ENCODE peak calls at places on chromosomes 2 and 18, in nine cellular contexts. U is GM23248, K is endothelial cell of umbilical vein, S is OCI-LY7, G is H1, C is GM23338, L is fibroblast of lung, F is PC-9, Z is neural progenitor cell. R is an unnamed sample. For H3K36me3 and H3K79me2, the result is how much of the 10 kb centered on the place peaks cover.

GRCh38 chr18:48949051-48949605 is 1.6 kb downstream of the SMAD7 start:
- DNase-seq in C (no peak), F (peak), G (no peak), S (no peak), Z (peak), L (no peak), U (peak), K (peak), R (no peak)

GRCh38 chr2:111028720-111029119 is 92.0 kb upstream of the BCL2L11 start:
- DNase-seq in G (peak), L (peak), S (peak), F (no peak), U (no peak), K (peak), Z (no peak), C (peak), R (no peak)

GRCh38 chr2:97734061-97734912 is 20.9 kb downstream of the ZAP70 start:
- DNase-seq in K (no peak), U (no peak), F (no peak), Z (no peak), C (no peak), G (no peak), L (no peak), S (no peak), R (no peak)

GRCh38 chr2:68318686-68319396 is 908 bp downstream of the CNRIP1 start:
- DNase-seq in C (peak), Z (peak), U (peak), F (no peak), L (peak), G (no peak), K (peak), S (no peak), R (no peak)

GRCh38 chr18:27844416-27844792 is 332.5 kb downstream of the CDH2 start:
- DNase-seq in U (peak), C (no peak), F (no peak), Z (no peak), K (no peak), L (peak), S (no peak), G (no peak), R (peak)

GRCh38 chr2:74917702-74918619 is 40.5 kb upstream of the POLE4 start:
- DNase-seq in Z (no peak), S (no peak), F (peak), C (peak), U (peak), L (peak), K (no peak), G (no peak), R (peak)

GRCh38 chr18:13051950-13052349 is 60.8 kb downstream of the CEP192 start:
- DNase-seq in U (no peak), Z (no peak), S (peak), L (no peak), F (no peak), G (no peak), K (peak), C (no peak), R (no peak)

GRCh38 chr18:63025251-63025710 is 294.3 kb downstream of the BCL2 start:
- DNase-seq in F (no peak), Z (peak), K (no peak), C (peak), U (peak), L (no peak), S (no peak), G (no peak), R (no peak)

GRCh38 chr2:8520791-8521344 is 161.0 kb upstream of the ID2 start:
- DNase-seq in F (no peak), L (no peak), U (no peak), K (no peak), Z (no peak), G (no peak), C (no peak), S (peak), R (no peak)

GRCh38 chr2:235641333-235641732 is 147.5 kb downstream of the AGAP1 start:
- DNase-seq in G (no peak), K (no peak), Z (no peak), U (peak), F (no peak), S (no peak), C (peak), L (peak), R (peak)

GRCh38 chr2:160096414-160096813 is 34.0 kb upstream of the PLA2R1 start:
- DNase-seq in F (no peak), C (no peak), U (peak), S (no peak), Z (no peak), G (no peak), K (no peak), L (no peak), R (no peak)

GRCh38 chr2:75565523-75566449 is 5.0 kb upstream of the EVA1A start:
- DNase-seq in C (no peak), L (no peak), K (no peak), F (peak), Z (no peak), U (peak), S (no peak), G (no peak), R (no peak)

GRCh38 chr2:212854116-212854515 is 297.3 kb downstream of the IKZF2 start:
- DNase-seq in K (no peak), F (no peak), G (no peak), S (no peak), U (no peak), C (no peak), L (no peak), Z (no peak), R (no peak)

GRCh38 chr2:168565112-168565511 is 109.0 kb downstream of the CERS6 start:
- DNase-seq in K (no peak), L (peak), Z (no peak), U (peak), F (no peak), C (no peak), G (no peak), S (no peak), R (peak)

GRCh38 chr18:76955529-76956170 is 133.3 kb downstream of the ZNF236 start:
- DNase-seq in K (no peak), L (no peak), Z (no peak), G (no peak), C (no peak), F (no peak), S (no peak), U (no peak), R (no peak)

GRCh38 chr2:145066795-145067194 is 546.9 kb upstream of the ZEB2 start:
- DNase-seq in F (no peak), U (peak), C (no peak), S (no peak), G (no peak), L (no peak), K (no peak), Z (no peak), R (no peak)

GRCh38 chr2:11813951-11814350 is 67.5 kb downstream of the LPIN1 start:
- DNase-seq in C (no peak), L (no peak), Z (no peak), F (no peak), K (no peak), S (no peak), U (no peak), G (no peak), R (no peak)
- H3K36me3 ChIP-seq in C (under half), L (under half), Z (under half), F (under half), K (under half), S (under half), U (under half), G (under half), R (under half)

DNA sequence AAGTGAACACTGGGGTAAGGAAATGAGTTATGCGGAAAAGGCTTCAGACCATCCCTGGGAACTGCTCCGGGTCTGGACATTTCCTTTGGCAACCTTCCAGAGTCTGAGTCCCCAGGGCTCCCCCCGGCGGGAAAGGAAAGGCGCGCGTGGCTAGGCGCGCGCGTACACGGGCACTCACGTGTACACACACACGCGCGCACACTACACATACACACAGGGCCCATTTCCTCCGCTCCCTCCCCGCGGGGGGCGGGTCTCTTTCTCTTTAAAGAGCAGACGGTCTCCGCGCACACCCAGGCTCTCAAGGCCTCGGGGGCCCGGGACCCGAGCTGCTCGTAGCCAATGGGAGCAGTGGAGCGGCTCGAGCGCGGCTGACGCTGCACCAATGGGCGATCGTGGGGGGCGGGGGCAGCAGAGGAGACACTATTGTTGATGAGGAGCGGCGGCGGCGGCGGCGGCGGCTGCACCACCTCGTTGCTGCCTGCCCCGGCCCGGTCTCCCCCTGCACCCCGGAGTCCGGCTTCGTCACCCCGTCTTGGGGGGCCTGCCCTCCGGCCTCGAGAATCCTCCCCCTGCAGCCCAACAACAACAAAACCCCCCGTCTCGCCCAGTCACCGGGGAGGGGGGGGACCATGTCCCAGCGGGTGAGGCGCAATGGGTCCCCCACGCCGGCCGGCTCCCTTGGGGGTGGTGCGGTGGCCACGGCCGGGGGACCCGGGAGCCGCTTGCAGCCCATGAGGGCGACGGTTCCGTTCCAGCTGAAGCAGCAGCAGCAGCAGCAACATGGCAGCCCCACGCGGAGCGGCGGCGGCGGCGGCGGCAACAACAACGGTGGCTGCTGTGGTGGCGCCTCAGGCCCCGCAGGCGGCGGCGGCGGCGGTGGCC is at the start of gene FAM117B:
- DNase-seq in K (peak), U (peak), L (peak), S (peak), G (peak), Z (peak), C (peak), F (peak), R (peak)
- H3K79me2 ChIP-seq in K (under half), U (under half), L (under half), S (under half), G (under half), Z (half or more), C (under half), F (under half), R (under half)

DNA sequence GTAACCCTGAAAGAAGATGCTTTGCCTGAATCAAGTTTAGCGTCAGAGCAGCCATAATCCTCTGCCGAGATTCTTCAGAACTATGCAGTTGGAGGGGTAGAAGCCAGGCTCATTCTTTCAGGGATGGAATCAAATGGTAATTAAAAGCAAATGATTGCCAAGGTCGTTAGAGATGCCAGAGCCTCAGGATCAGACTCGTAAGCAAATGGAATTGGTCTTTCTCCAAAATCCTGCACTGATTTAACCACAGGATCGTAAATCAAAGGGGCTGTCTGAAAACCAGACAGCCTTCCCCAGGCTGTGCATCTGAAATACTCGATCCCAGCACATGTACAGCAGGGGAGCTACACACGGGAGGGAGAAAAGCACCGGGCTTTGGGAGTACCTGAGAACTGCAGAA is 22.0 kb downstream of the APCDD1 start:
- DNase-seq in C (no peak), S (no peak), Z (no peak), G (no peak), U (peak), F (no peak), K (no peak), L (peak), R (peak)
- H3K27ac ChIP-seq in C (no peak), S (no peak), Z (no peak), G (no peak), U (no peak), F (no peak), K (no peak), L (no peak), R (no peak)

GRCh38 chr2:201630577-201630976 is 12.7 kb downstream of the TMEM237 start:
- DNase-seq in S (no peak), L (no peak), K (no peak), C (no peak), U (no peak), G (no peak), F (no peak), Z (no peak), R (no peak)
- H3K36me3 ChIP-seq in S (half or more), L (under half), K (under half), C (half or more), U (half or more), G (under half), F (under half), Z (under half), R (half or more)

GRCh38 chr18:45958027-45958426 is 9.1 kb downstream of the EPG5 start:
- DNase-seq in Z (no peak), G (no peak), S (no peak), L (no peak), U (no peak), F (no peak), K (no peak), C (no peak), R (no peak)
- H3K79me2 ChIP-seq in Z (under half), G (under half), S (under half), L (half or more), U (half or more), F (under half), K (under half), C (under half), R (half or more)

GRCh38 chr2:23707096-23707495 is 219.8 kb downstream of the ATAD2B start:
- DNase-seq in F (no peak), Z (no peak), U (no peak), K (no peak), S (no peak), C (no peak), L (peak), G (no peak), R (no peak)

GRCh38 chr2:23708771-23709170 is 218.2 kb downstream of the ATAD2B start:
- DNase-seq in C (no peak), S (no peak), K (no peak), G (no peak), L (no peak), U (no peak), F (no peak), Z (no peak), R (no peak)

GRCh38 chr2:23703583-23704385 is 223.1 kb downstream of the ATAD2B start:
- DNase-seq in F (no peak), Z (no peak), L (no peak), C (no peak), G (peak), K (no peak), S (no peak), U (no peak), R (peak)

GRCh38 chr2:23706613-23707078 is 220.3 kb downstream of the ATAD2B start:
- DNase-seq in C (no peak), G (no peak), K (no peak), L (no peak), S (no peak), U (no peak), F (no peak), Z (no peak), R (no peak)

GRCh38 chr2:23705771-23706612 is 220.9 kb downstream of the ATAD2B start:
- DNase-seq in F (no peak), U (no peak), C (no peak), Z (no peak), S (no peak), K (no peak), G (peak), L (no peak), R (no peak)
- H3K27ac ChIP-seq in F (no peak), U (no peak), C (no peak), Z (no peak), S (no peak), K (no peak), G (no peak), L (no peak), R (no peak)

GRCh38 chr2:152175012-152175367 is 573 bp downstream of the STAM2 start:
- DNase-seq in L (no peak), S (peak), Z (no peak), K (no peak), U (peak), C (no peak), F (peak), G (no peak), R (no peak)
- H3K36me3 ChIP-seq in L (under half), S (under half), Z (under half), K (under half), U (under half), C (under half), F (under half), G (under half), R (under half)